ENCODE peak calls at places on chromosomes 5 and 9, in seven cellular contexts. One of them, this sample, is unnamed.

GRCh38 chr9:109331353-109331752 is 10.5 kb upstream of the EPB41L4B start:
- DNase-seq in SK-N-SH: peak
- DNase-seq in psoas muscle: no peak
- DNase-seq in heart right ventricle: peak
- DNase-seq in right cardiac atrium: peak
- DNase-seq in neural progenitor cell: no peak
- DNase-seq in colonic mucosa: peak
- DNase-seq in this sample: peak

GRCh38 chr9:113570749-113571711 is 107.5 kb downstream of the RGS3 start:
- DNase-seq in SK-N-SH: no peak
- DNase-seq in psoas muscle: no peak
- DNase-seq in heart right ventricle: no peak
- DNase-seq in right cardiac atrium: no peak
- DNase-seq in neural progenitor cell: no peak
- DNase-seq in colonic mucosa: no peak
- DNase-seq in this sample: no peak

GRCh38 chr9:2055203-2055658 is 40.1 kb downstream of the SMARCA2 start:
- DNase-seq in SK-N-SH: no peak
- DNase-seq in psoas muscle: no peak
- DNase-seq in heart right ventricle: no peak
- DNase-seq in right cardiac atrium: no peak
- DNase-seq in neural progenitor cell: no peak
- DNase-seq in colonic mucosa: no peak
- DNase-seq in this sample: no peak

GRCh38 chr5:23740029-23740428 is 232.6 kb downstream of the PRDM9 start:
- DNase-seq in SK-N-SH: no peak
- DNase-seq in psoas muscle: no peak
- DNase-seq in heart right ventricle: no peak
- DNase-seq in right cardiac atrium: no peak
- DNase-seq in neural progenitor cell: no peak
- DNase-seq in colonic mucosa: no peak
- DNase-seq in this sample: peak

GRCh38 chr9:93057703-93058356 is 671 bp upstream of the SUSD3 start:
- DNase-seq in SK-N-SH: no peak
- DNase-seq in psoas muscle: no peak
- DNase-seq in heart right ventricle: no peak
- DNase-seq in right cardiac atrium: no peak
- DNase-seq in neural progenitor cell: no peak
- DNase-seq in colonic mucosa: no peak
- DNase-seq in this sample: no peak

GRCh38 chr5:170434953-170435605 is 45.9 kb upstream of the KCNMB1 start:
- DNase-seq in SK-N-SH: peak
- DNase-seq in psoas muscle: peak
- DNase-seq in heart right ventricle: peak
- DNase-seq in right cardiac atrium: peak
- DNase-seq in neural progenitor cell: peak
- DNase-seq in colonic mucosa: peak
- DNase-seq in this sample: peak

GRCh38 chr9:34637356-34638137 is at the start of gene SIGMAR1:
- DNase-seq in SK-N-SH: peak
- DNase-seq in psoas muscle: peak
- DNase-seq in heart right ventricle: peak
- DNase-seq in right cardiac atrium: peak
- DNase-seq in neural progenitor cell: peak
- DNase-seq in colonic mucosa: peak
- DNase-seq in this sample: peak

GRCh38 chr5:107558951-107559350 is 111.8 kb downstream of the EFNA5 start:
- DNase-seq in SK-N-SH: peak
- DNase-seq in psoas muscle: no peak
- DNase-seq in heart right ventricle: no peak
- DNase-seq in right cardiac atrium: no peak
- DNase-seq in neural progenitor cell: peak
- DNase-seq in colonic mucosa: no peak
- DNase-seq in this sample: no peak

GRCh38 chr9:88742483-88742882 is 207.5 kb downstream of the NXNL2 start:
- DNase-seq in SK-N-SH: no peak
- DNase-seq in psoas muscle: peak
- DNase-seq in heart right ventricle: no peak
- DNase-seq in right cardiac atrium: peak
- DNase-seq in neural progenitor cell: no peak
- DNase-seq in colonic mucosa: no peak
- DNase-seq in this sample: no peak

GRCh38 chr9:37908698-37909186 is 4.8 kb upstream of the SLC25A51 start:
- DNase-seq in SK-N-SH: no peak
- DNase-seq in psoas muscle: no peak
- DNase-seq in heart right ventricle: no peak
- DNase-seq in right cardiac atrium: no peak
- DNase-seq in neural progenitor cell: no peak
- DNase-seq in colonic mucosa: peak
- DNase-seq in this sample: peak

GRCh38 chr9:34374905-34375552 is 1.7 kb downstream of the MYORG start:
- DNase-seq in SK-N-SH: no peak
- DNase-seq in psoas muscle: no peak
- DNase-seq in heart right ventricle: no peak
- DNase-seq in right cardiac atrium: no peak
- DNase-seq in neural progenitor cell: peak
- DNase-seq in colonic mucosa: peak
- DNase-seq in this sample: no peak

GRCh38 chr5:169904568-169904967 is 75.7 kb downstream of the INSYN2B start:
- DNase-seq in SK-N-SH: no peak
- DNase-seq in psoas muscle: no peak
- DNase-seq in heart right ventricle: no peak
- DNase-seq in right cardiac atrium: no peak
- DNase-seq in neural progenitor cell: peak
- DNase-seq in colonic mucosa: no peak
- DNase-seq in this sample: no peak

GRCh38 chr9:122180633-122181032 is 20.9 kb downstream of the MORN5 start:
- DNase-seq in SK-N-SH: no peak
- DNase-seq in psoas muscle: no peak
- DNase-seq in heart right ventricle: no peak
- DNase-seq in right cardiac atrium: no peak
- DNase-seq in neural progenitor cell: no peak
- DNase-seq in colonic mucosa: no peak
- DNase-seq in this sample: no peak

GRCh38 chr9:88536951-88537742 is 2.2 kb downstream of the NXNL2 start:
- DNase-seq in SK-N-SH: no peak
- DNase-seq in psoas muscle: no peak
- DNase-seq in heart right ventricle: peak
- DNase-seq in right cardiac atrium: peak
- DNase-seq in neural progenitor cell: no peak
- DNase-seq in colonic mucosa: no peak
- DNase-seq in this sample: no peak

GRCh38 chr9:77714077-77714549 is 66.0 kb upstream of the GNA14 start:
- DNase-seq in SK-N-SH: peak
- DNase-seq in psoas muscle: no peak
- DNase-seq in heart right ventricle: no peak
- DNase-seq in right cardiac atrium: no peak
- DNase-seq in neural progenitor cell: no peak
- DNase-seq in colonic mucosa: no peak
- DNase-seq in this sample: no peak

DNA sequence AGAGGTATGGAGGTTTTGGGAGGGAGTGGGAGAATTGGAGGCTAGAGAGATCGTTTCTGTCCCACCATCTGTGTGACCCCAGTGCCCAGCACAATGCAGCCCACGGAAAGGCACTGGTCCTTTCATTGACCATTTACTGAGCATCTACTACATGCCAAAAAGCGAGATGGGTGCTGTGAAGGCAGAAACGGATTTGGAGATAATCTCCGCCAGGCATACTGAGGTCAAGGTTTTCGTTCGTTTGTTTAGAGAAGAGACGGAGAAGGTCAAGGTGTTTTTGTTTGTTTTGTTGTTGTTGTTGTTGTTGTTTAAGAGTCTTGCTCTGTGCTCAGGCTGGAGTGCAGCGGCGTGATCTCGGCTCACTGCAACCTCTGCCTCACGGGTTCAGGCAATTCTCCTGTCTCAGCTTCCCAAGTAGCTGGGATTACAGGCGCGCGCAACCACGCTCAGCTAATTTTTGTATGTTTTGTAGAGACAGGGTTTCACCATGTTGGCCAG is 593 bp upstream of the ZBTB43 start:
- DNase-seq in SK-N-SH: no peak
- DNase-seq in psoas muscle: no peak
- DNase-seq in heart right ventricle: no peak
- DNase-seq in right cardiac atrium: no peak
- DNase-seq in neural progenitor cell: no peak
- DNase-seq in colonic mucosa: no peak
- DNase-seq in this sample: no peak
- H3K27ac ChIP-seq in SK-N-SH: peak
- H3K27ac ChIP-seq in psoas muscle: peak
- H3K27ac ChIP-seq in heart right ventricle: peak
- H3K27ac ChIP-seq in right cardiac atrium: peak
- H3K27ac ChIP-seq in neural progenitor cell: no peak
- H3K27ac ChIP-seq in colonic mucosa: peak
- H3K27ac ChIP-seq in this sample: no peak

GRCh38 chr9:100397867-100398266 is 29.1 kb upstream of the MSANTD3 start:
- DNase-seq in SK-N-SH: no peak
- DNase-seq in psoas muscle: no peak
- DNase-seq in heart right ventricle: no peak
- DNase-seq in right cardiac atrium: no peak
- DNase-seq in neural progenitor cell: no peak
- DNase-seq in colonic mucosa: no peak
- DNase-seq in this sample: no peak

GRCh38 chr9:100396769-100397168 is 30.2 kb upstream of the MSANTD3 start:
- DNase-seq in SK-N-SH: no peak
- DNase-seq in psoas muscle: no peak
- DNase-seq in heart right ventricle: no peak
- DNase-seq in right cardiac atrium: no peak
- DNase-seq in neural progenitor cell: no peak
- DNase-seq in colonic mucosa: no peak
- DNase-seq in this sample: no peak

GRCh38 chr9:100394819-100395218 is 32.1 kb upstream of the MSANTD3 start:
- DNase-seq in SK-N-SH: no peak
- DNase-seq in psoas muscle: no peak
- DNase-seq in heart right ventricle: no peak
- DNase-seq in right cardiac atrium: no peak
- DNase-seq in neural progenitor cell: no peak
- DNase-seq in colonic mucosa: no peak
- DNase-seq in this sample: no peak

DNA sequence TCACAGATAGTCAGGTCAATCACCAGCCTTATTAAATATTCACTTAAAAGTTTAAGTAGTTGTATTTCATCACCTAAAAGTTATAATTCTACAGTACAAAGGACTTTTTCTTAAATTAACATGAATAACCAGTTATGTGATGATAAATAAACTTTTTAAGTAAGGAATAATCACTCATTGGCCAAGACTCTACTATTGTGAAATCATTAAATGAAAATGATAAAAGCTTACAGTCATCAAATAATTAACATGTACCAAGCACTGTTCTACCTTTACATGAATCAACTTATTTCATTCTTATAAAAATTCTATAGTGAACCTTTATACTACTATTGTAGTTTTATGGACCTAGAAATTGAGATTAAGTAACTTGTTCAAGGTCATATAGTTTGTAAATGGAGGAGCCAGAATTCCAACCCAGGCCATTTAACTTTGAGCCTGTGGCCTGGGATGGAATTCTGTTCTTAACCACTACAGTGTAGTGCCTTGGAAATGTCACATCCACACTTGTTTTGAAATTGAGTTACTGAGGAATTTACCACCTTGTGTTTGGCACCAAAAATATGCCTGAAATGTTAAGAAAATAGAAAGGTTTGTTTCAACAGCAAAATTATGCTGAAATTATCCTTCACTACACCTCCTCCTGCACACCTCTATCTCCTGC is 32.8 kb upstream of the MSANTD3 start:
- DNase-seq in SK-N-SH: no peak
- DNase-seq in psoas muscle: no peak
- DNase-seq in heart right ventricle: no peak
- DNase-seq in right cardiac atrium: no peak
- DNase-seq in neural progenitor cell: no peak
- DNase-seq in colonic mucosa: no peak
- DNase-seq in this sample: no peak
- H3K4me3 ChIP-seq in SK-N-SH: no peak
- H3K4me3 ChIP-seq in psoas muscle: no peak
- H3K4me3 ChIP-seq in heart right ventricle: no peak
- H3K4me3 ChIP-seq in right cardiac atrium: no peak
- H3K4me3 ChIP-seq in neural progenitor cell: no peak
- H3K4me3 ChIP-seq in colonic mucosa: no peak
- H3K4me3 ChIP-seq in this sample: no peak

DNA sequence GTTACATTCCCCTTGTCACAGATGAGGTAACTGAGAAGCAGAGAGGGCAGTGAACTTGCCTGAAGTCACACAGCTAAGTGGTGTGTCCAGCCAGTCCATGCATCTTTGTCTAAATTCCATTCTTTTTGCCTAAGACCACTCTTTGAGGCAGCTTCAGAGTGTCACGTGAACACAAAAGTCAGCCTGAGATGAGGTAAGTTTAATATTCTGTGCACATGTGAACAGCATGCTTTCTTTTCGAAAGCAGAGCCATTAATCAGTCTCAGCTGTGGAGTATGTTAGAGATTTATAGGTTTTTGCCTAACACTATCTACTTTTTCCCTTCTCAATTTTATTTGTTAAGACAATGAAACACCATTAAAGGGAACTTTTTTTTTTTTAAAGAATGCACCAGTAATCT is 43.5 kb downstream of the SH3PXD2B start:
- DNase-seq in SK-N-SH: no peak
- DNase-seq in psoas muscle: no peak
- DNase-seq in heart right ventricle: no peak
- DNase-seq in right cardiac atrium: no peak
- DNase-seq in neural progenitor cell: no peak
- DNase-seq in colonic mucosa: no peak
- DNase-seq in this sample: no peak
- H3K27ac ChIP-seq in SK-N-SH: peak
- H3K27ac ChIP-seq in psoas muscle: no peak
- H3K27ac ChIP-seq in heart right ventricle: peak
- H3K27ac ChIP-seq in right cardiac atrium: no peak
- H3K27ac ChIP-seq in neural progenitor cell: peak
- H3K27ac ChIP-seq in colonic mucosa: peak
- H3K27ac ChIP-seq in this sample: peak

DNA sequence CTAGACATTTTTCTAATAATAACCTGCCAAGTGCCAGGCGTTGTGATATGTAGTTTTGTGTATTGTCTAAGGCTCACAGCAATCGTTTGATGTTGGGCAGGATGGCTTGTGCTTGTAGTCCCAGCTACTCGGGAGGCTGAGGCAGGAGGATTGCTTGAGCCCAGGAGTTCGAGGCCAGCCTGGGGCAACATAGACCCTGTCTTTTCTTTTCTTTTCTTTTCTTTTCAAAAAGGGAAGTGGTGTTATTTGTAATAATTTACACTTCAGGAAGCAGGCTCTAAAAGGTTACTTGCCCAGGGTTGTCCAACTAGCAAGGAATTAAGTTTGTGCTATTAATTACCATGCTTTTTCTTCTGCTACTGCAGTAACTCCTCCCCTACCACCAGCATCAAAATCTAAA is 3.2 kb downstream of the ZNF131 start:
- DNase-seq in SK-N-SH: no peak
- DNase-seq in psoas muscle: no peak
- DNase-seq in heart right ventricle: no peak
- DNase-seq in right cardiac atrium: no peak
- DNase-seq in neural progenitor cell: no peak
- DNase-seq in colonic mucosa: no peak
- DNase-seq in this sample: no peak
- H3K4me3 ChIP-seq in SK-N-SH: no peak
- H3K4me3 ChIP-seq in psoas muscle: peak
- H3K4me3 ChIP-seq in heart right ventricle: no peak
- H3K4me3 ChIP-seq in right cardiac atrium: no peak
- H3K4me3 ChIP-seq in neural progenitor cell: peak
- H3K4me3 ChIP-seq in colonic mucosa: no peak
- H3K4me3 ChIP-seq in this sample: no peak